ENCODE peak calls at places on chromosomes 1 and 21, in eight cellular contexts. C is H9; I is psoas muscle; U is hepatocyte; K is cardiac muscle cell; T is dorsolateral prefrontal cortex; J is ovary; O is CD8-positive, alpha-beta memory T cell. F is an unnamed sample.

GRCh38 chr1:228697209-228698016 is 37.9 kb upstream of the RHOU start:
- DNase-seq in I (peak), C (no peak), J (peak), K (peak), O (no peak), T (peak), U (peak), F (peak)

GRCh38 chr21:38669186-38669585 is 136.5 kb upstream of the ETS2 start:
- DNase-seq in C (peak), I (no peak), O (no peak), K (peak), J (no peak), T (no peak), U (peak), F (peak)

GRCh38 chr1:173270243-173270642 is 63.1 kb upstream of the TNFSF4 start:
- DNase-seq in C (no peak), O (no peak), I (no peak), K (no peak), U (no peak), T (no peak), J (no peak), F (no peak)

GRCh38 chr1:212297338-212297737 is 12.1 kb downstream of the PPP2R5A start:
- DNase-seq in C (no peak), O (no peak), T (no peak), J (no peak), I (no peak), U (no peak), K (no peak), F (no peak)

GRCh38 chr1:199243423-199244061 is 604.7 kb downstream of the PTPRC start:
- DNase-seq in J (no peak), O (peak), K (peak), U (peak), I (no peak), T (peak), C (peak), F (peak)

GRCh38 chr1:209160230-209160629 is 423.3 kb upstream of the CAMK1G start:
- DNase-seq in K (no peak), T (no peak), J (no peak), O (no peak), C (no peak), U (peak), I (no peak), F (no peak)

GRCh38 chr1:17948594-17948993 is 159.0 kb upstream of the IGSF21 start:
- DNase-seq in O (no peak), I (no peak), U (no peak), K (no peak), T (no peak), J (no peak), C (no peak), F (no peak)

GRCh38 chr1:232641507-232641906 is 11.6 kb upstream of the SIPA1L2 start:
- DNase-seq in C (no peak), O (no peak), T (no peak), I (no peak), J (no peak), K (no peak), U (no peak), F (no peak)

GRCh38 chr1:215045647-215046308 is 36.8 kb upstream of the KCNK2 start:
- DNase-seq in C (no peak), O (no peak), T (no peak), K (no peak), I (no peak), U (no peak), J (no peak), F (no peak)

GRCh38 chr1:162019436-162019835 is 4.2 kb downstream of the OLFML2B start:
- DNase-seq in I (no peak), K (no peak), U (no peak), T (no peak), J (no peak), C (no peak), O (no peak), F (no peak)

DNA sequence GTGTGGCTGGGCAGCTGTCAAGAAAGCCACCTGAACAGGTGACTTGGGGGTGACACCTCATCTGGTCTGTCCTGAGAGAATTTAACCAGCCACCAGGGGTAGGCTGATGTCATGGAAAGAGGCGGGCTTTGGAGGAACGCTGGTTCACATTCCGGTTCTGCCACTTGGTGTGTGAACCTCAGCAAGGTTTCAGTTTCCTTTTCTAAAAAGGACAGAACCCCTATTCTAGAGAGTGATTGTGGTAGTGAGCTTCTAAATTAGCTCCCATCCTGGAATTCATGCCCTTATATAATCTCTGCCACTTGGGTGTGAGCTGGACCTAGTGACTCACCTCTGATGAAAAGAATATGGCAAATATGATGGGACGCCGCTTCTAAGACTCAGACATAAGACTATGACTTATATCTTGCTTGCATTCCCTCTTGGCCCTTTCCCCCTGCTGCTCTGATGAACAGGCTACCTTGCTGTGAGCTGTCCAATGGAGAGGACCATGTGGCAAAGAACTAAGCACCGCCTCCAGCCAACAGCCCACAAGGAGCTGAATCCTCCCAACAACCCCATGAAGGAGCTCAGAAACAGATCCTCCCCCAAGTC is 332.1 kb downstream of the RRAGC start:
- DNase-seq in K (no peak), U (peak), I (no peak), T (no peak), J (no peak), O (peak), C (peak), F (no peak)
- H3K27ac ChIP-seq in K (no peak), U (no peak), I (no peak), T (no peak), J (no peak), O (no peak), C (no peak), F (no peak)

GRCh38 chr1:9164919-9165318 is 36.0 kb upstream of the GPR157 start:
- DNase-seq in J (no peak), T (no peak), C (no peak), K (no peak), I (no peak), O (no peak), U (no peak), F (no peak)

GRCh38 chr1:9167638-9168037 is 38.7 kb upstream of the GPR157 start:
- DNase-seq in C (no peak), K (no peak), O (no peak), I (no peak), U (no peak), J (no peak), T (no peak), F (no peak)

GRCh38 chr1:9164537-9164910 is 35.6 kb upstream of the GPR157 start:
- DNase-seq in T (no peak), C (no peak), I (no peak), O (no peak), J (no peak), U (no peak), K (no peak), F (no peak)

GRCh38 chr1:9166289-9167235 is 37.7 kb upstream of the GPR157 start:
- DNase-seq in J (no peak), O (no peak), K (no peak), U (no peak), T (no peak), C (no peak), I (no peak), F (no peak)

GRCh38 chr1:9165396-9165795 is 36.5 kb upstream of the GPR157 start:
- DNase-seq in J (no peak), I (no peak), T (no peak), O (no peak), U (no peak), K (no peak), C (no peak), F (no peak)
- H3K27ac ChIP-seq in J (no peak), I (no peak), T (no peak), O (no peak), U (peak), K (peak), C (no peak), F (no peak)

GRCh38 chr1:202034683-202035462 is 24.5 kb downstream of the ELF3 start:
- DNase-seq in U (peak), J (no peak), I (peak), T (no peak), K (peak), C (no peak), O (no peak), F (no peak)
- H3K27ac ChIP-seq in U (peak), J (no peak), I (no peak), T (no peak), K (peak), C (no peak), O (no peak), F (no peak)

DNA sequence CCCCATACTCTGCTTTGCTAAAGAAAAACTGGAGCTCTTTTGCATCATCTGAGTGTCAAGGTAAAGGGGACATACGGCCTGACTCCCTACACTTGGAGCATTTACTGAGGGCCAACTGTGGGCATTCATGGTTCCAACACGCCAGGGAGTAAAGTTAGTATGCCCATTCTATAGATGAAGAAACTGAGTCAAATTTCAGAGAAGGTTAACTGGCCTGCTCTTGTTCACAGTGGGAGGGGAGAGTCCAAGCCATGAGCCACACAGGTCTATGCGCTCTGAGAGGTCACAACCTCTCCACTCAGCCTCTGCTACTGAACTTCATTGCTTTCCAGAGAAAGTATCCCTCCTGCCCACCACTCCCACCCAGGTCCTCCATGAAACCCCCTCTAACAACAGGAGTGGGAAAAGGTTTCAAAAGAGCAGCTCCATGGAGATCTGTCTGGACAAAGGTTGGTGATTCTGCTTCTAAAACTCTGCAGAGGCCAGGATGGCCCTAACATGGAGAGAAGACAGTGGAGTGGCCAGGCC is 6.8 kb upstream of the KCNN3 start:
- DNase-seq in C (peak), O (no peak), T (no peak), U (no peak), K (no peak), J (no peak), I (no peak), F (no peak)
- H3K27ac ChIP-seq in C (no peak), O (no peak), T (no peak), U (peak), K (no peak), J (no peak), I (peak), F (no peak)

DNA sequence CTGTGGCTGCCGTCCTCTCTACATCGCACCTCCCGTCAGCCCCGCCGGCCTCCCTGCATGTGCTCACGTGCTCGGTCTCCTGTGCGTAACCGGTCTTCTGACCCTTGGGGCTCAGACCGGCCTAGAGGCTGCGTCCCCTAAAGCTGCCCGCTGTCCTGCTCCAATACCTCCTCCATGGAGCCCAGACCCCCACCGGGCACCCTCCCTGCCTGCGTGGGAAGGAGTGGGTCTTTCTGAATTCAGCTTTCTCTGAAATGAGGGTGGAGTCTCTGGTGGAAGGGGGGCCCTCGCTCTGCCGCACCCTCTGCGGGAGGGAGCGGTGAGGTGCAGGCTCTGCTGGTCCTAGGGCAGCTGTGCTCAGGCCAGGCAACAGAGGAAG is 18.7 kb upstream of the POFUT2 start:
- DNase-seq in C (no peak), U (no peak), K (no peak), I (peak), T (no peak), O (no peak), J (no peak), F (no peak)
- H3K27ac ChIP-seq in C (no peak), U (no peak), K (no peak), I (peak), T (peak), O (no peak), J (peak), F (no peak)

GRCh38 chr1:110424699-110425098 is 17.2 kb upstream of the LAMTOR5 start:
- DNase-seq in T (no peak), C (no peak), J (no peak), U (no peak), K (no peak), I (no peak), O (no peak), F (no peak)

GRCh38 chr1:110428961-110429360 is 21.5 kb upstream of the LAMTOR5 start:
- DNase-seq in O (no peak), C (no peak), J (no peak), U (no peak), I (no peak), K (no peak), T (no peak), F (no peak)

GRCh38 chr1:110425611-110426152 is 18.2 kb upstream of the LAMTOR5 start:
- DNase-seq in C (no peak), K (no peak), T (peak), U (no peak), O (no peak), I (peak), J (peak), F (no peak)

GRCh38 chr1:110426854-110427253 is 19.4 kb upstream of the LAMTOR5 start:
- DNase-seq in O (no peak), U (no peak), J (no peak), K (no peak), I (no peak), T (no peak), C (no peak), F (no peak)

DNA sequence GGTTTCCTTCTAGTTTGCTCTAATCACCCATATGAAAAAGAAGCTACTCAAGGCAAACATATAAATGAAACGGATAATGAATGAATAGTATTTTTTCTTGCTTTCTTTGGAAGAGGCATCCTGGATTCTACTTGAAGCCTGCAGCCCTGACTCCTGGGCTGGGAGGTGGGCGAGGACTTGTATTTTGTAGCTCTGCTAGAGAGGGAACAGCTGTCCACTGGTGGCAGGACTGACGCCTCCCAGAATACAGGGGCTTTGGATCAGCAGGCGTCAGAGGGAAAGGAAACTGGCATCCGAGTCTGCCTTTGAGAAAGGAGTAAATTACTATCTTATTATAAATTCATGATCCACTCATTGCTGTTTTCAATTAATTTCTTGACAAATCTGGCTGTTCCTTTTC is 17.7 kb upstream of the LAMTOR5 start:
- DNase-seq in J (no peak), T (no peak), I (no peak), K (no peak), C (no peak), O (no peak), U (no peak), F (no peak)
- H3K27ac ChIP-seq in J (peak), T (no peak), I (no peak), K (peak), C (no peak), O (no peak), U (peak), F (no peak)

DNA sequence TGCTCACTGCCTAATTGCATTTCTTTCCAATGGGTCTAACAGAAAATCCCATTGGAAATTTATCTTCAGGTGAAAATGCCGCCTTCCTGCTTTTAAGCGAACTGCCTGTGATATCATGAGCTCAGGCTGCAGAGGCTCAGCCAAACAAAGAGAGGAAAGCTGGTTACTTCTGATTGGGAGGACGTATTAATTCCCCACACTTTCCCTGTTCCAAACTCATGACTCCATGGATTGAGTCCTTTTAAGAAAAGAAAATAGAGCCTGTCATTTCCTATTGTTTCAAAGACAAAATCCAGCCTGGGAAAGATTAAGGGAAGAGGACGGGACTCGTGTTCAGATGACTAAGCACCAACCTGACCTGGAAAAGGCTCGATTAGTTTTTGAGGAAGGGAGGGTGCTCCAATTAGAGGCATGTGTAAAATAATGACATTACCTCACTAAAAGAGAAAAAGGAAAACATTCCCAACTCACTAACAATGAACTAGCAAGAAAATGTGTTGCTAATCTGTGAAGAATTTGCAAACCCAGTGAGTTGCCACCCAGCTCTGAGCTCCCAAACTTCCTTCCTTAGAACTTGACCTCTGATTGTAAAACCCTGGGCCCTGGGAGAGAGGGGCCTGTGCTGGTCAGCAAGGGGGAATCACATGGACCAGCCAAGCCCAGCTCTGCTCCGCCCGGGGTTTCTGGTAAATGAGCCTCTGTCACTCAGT is 61.2 kb downstream of the TCP10L start:
- DNase-seq in O (no peak), J (no peak), U (no peak), C (no peak), K (no peak), I (peak), T (no peak), F (no peak)
- H3K27ac ChIP-seq in O (no peak), J (no peak), U (no peak), C (no peak), K (no peak), I (peak), T (peak), F (no peak)

DNA sequence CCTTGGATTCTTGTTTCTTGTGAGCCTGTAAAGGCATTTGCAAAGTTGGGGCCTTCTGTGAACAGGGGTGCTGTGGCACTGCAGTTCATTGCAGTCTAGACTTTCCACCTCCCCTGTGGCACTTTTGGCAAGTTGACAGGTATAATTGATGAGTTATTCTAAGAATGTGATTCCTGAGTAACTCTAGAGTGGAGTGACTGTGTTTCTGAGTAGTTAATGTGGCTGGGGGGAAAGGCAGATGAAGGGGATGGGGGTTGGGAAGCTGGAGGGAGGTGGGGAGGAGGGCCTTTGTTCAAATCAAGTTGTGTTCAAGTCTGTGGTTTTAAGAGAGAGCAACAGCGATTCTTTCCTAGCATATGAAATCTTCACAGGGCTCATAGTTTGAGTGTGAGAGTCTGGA is 32.9 kb downstream of the PBX1 start:
- DNase-seq in U (no peak), J (no peak), I (no peak), C (no peak), T (no peak), O (no peak), K (peak), F (no peak)
- H3K27ac ChIP-seq in U (peak), J (no peak), I (no peak), C (no peak), T (no peak), O (no peak), K (peak), F (no peak)

F was measured in HL-60.